ENCODE peak calls at places on chromosomes 7 and 10, in eight cellular contexts. One of them, this sample, is unnamed.
A peak's percentile ranks its signal among the peaks of the same experiment; 100 is the strongest.

GRCh38 chr7:136998495-136998894 is 130.0 kb downstream of the CHRM2 start:
- DNase-seq in H7: no peak
- DNase-seq in stimulated activated CD4-positive, alpha-beta T cell treated with anti-CD3 and anti-CD28 coated beads, Interleukin-15, amount 100 ng/mL, for 24 hours: no peak
- DNase-seq in fibroblast of mammary gland: no peak
- DNase-seq in AG10803: peak; percentile 35
- DNase-seq in fibroblast of the aortic adventitia: no peak
- DNase-seq in posterior cingulate gyrus: no peak
- DNase-seq in nephron progenitor cell: no peak
- DNase-seq in this sample: peak; percentile 48

GRCh38 chr7:81845628-81846259 is 75.9 kb upstream of the HGF start:
- DNase-seq in nephron progenitor cell: peak; percentile 7
- DNase-seq in H7: no peak
- DNase-seq in fibroblast of the aortic adventitia: peak; percentile 11
- DNase-seq in fibroblast of mammary gland: peak; percentile 37
- DNase-seq in AG10803: peak; percentile 36
- DNase-seq in posterior cingulate gyrus: no peak
- DNase-seq in stimulated activated CD4-positive, alpha-beta T cell treated with anti-CD3 and anti-CD28 coated beads, Interleukin-15, amount 100 ng/mL, for 24 hours: no peak
- DNase-seq in this sample: peak; percentile 64

GRCh38 chr10:531541-531940 is 157.9 kb downstream of the DIP2C start:
- DNase-seq in nephron progenitor cell: no peak
- DNase-seq in AG10803: no peak
- DNase-seq in fibroblast of the aortic adventitia: no peak
- DNase-seq in posterior cingulate gyrus: no peak
- DNase-seq in stimulated activated CD4-positive, alpha-beta T cell treated with anti-CD3 and anti-CD28 coated beads, Interleukin-15, amount 100 ng/mL, for 24 hours: no peak
- DNase-seq in H7: no peak
- DNase-seq in fibroblast of mammary gland: no peak
- DNase-seq in this sample: no peak

GRCh38 chr10:72511414-72511813 is 114.5 kb downstream of the MICU1 start:
- DNase-seq in nephron progenitor cell: no peak
- DNase-seq in stimulated activated CD4-positive, alpha-beta T cell treated with anti-CD3 and anti-CD28 coated beads, Interleukin-15, amount 100 ng/mL, for 24 hours: no peak
- DNase-seq in fibroblast of mammary gland: no peak
- DNase-seq in fibroblast of the aortic adventitia: no peak
- DNase-seq in AG10803: no peak
- DNase-seq in posterior cingulate gyrus: no peak
- DNase-seq in H7: no peak
- DNase-seq in this sample: no peak

GRCh38 chr10:31999836-32000235 is 56.4 kb downstream of the KIF5B start:
- DNase-seq in fibroblast of mammary gland: no peak
- DNase-seq in stimulated activated CD4-positive, alpha-beta T cell treated with anti-CD3 and anti-CD28 coated beads, Interleukin-15, amount 100 ng/mL, for 24 hours: no peak
- DNase-seq in posterior cingulate gyrus: no peak
- DNase-seq in AG10803: no peak
- DNase-seq in fibroblast of the aortic adventitia: no peak
- DNase-seq in nephron progenitor cell: no peak
- DNase-seq in H7: no peak
- DNase-seq in this sample: no peak

GRCh38 chr7:155368894-155369600 is 71.4 kb downstream of the INSIG1 start:
- DNase-seq in AG10803: no peak
- DNase-seq in fibroblast of the aortic adventitia: no peak
- DNase-seq in posterior cingulate gyrus: no peak
- DNase-seq in stimulated activated CD4-positive, alpha-beta T cell treated with anti-CD3 and anti-CD28 coated beads, Interleukin-15, amount 100 ng/mL, for 24 hours: no peak
- DNase-seq in nephron progenitor cell: no peak
- DNase-seq in fibroblast of mammary gland: no peak
- DNase-seq in H7: no peak
- DNase-seq in this sample: no peak

GRCh38 chr7:130453051-130453450 is 12.2 kb upstream of the CEP41 start:
- DNase-seq in posterior cingulate gyrus: no peak
- DNase-seq in fibroblast of the aortic adventitia: peak; percentile 53
- DNase-seq in H7: no peak
- DNase-seq in nephron progenitor cell: no peak
- DNase-seq in fibroblast of mammary gland: no peak
- DNase-seq in stimulated activated CD4-positive, alpha-beta T cell treated with anti-CD3 and anti-CD28 coated beads, Interleukin-15, amount 100 ng/mL, for 24 hours: no peak
- DNase-seq in AG10803: no peak
- DNase-seq in this sample: peak; percentile 44

GRCh38 chr10:31426425-31426824 is 107.4 kb downstream of the ZEB1 start:
- DNase-seq in AG10803: peak; percentile 64
- DNase-seq in fibroblast of mammary gland: peak; percentile 94
- DNase-seq in posterior cingulate gyrus: no peak
- DNase-seq in nephron progenitor cell: no peak
- DNase-seq in H7: no peak
- DNase-seq in fibroblast of the aortic adventitia: peak; percentile 83
- DNase-seq in stimulated activated CD4-positive, alpha-beta T cell treated with anti-CD3 and anti-CD28 coated beads, Interleukin-15, amount 100 ng/mL, for 24 hours: no peak
- DNase-seq in this sample: peak; percentile 90

GRCh38 chr7:92404170-92404614 is 43.1 kb upstream of the GATAD1 start:
- DNase-seq in posterior cingulate gyrus: no peak
- DNase-seq in fibroblast of mammary gland: no peak
- DNase-seq in stimulated activated CD4-positive, alpha-beta T cell treated with anti-CD3 and anti-CD28 coated beads, Interleukin-15, amount 100 ng/mL, for 24 hours: peak; percentile 52
- DNase-seq in H7: peak; percentile 13
- DNase-seq in AG10803: no peak
- DNase-seq in fibroblast of the aortic adventitia: no peak
- DNase-seq in nephron progenitor cell: no peak
- DNase-seq in this sample: peak; percentile 7

GRCh38 chr7:131957338-131958025 is 401.1 kb upstream of the PODXL start:
- DNase-seq in stimulated activated CD4-positive, alpha-beta T cell treated with anti-CD3 and anti-CD28 coated beads, Interleukin-15, amount 100 ng/mL, for 24 hours: no peak
- DNase-seq in AG10803: no peak
- DNase-seq in H7: no peak
- DNase-seq in posterior cingulate gyrus: no peak
- DNase-seq in fibroblast of mammary gland: no peak
- DNase-seq in nephron progenitor cell: no peak
- DNase-seq in fibroblast of the aortic adventitia: no peak
- DNase-seq in this sample: no peak

GRCh38 chr7:13903997-13904396 is 85.5 kb downstream of the ETV1 start:
- DNase-seq in AG10803: peak; percentile 84
- DNase-seq in posterior cingulate gyrus: no peak
- DNase-seq in H7: no peak
- DNase-seq in fibroblast of the aortic adventitia: peak; percentile 73
- DNase-seq in fibroblast of mammary gland: peak; percentile 76
- DNase-seq in nephron progenitor cell: no peak
- DNase-seq in stimulated activated CD4-positive, alpha-beta T cell treated with anti-CD3 and anti-CD28 coated beads, Interleukin-15, amount 100 ng/mL, for 24 hours: no peak
- DNase-seq in this sample: peak; percentile 77

GRCh38 chr10:92760609-92761008 is 70.9 kb downstream of the HHEX start:
- DNase-seq in nephron progenitor cell: no peak
- DNase-seq in AG10803: peak; percentile 20
- DNase-seq in fibroblast of mammary gland: peak; percentile 22
- DNase-seq in stimulated activated CD4-positive, alpha-beta T cell treated with anti-CD3 and anti-CD28 coated beads, Interleukin-15, amount 100 ng/mL, for 24 hours: no peak
- DNase-seq in posterior cingulate gyrus: no peak
- DNase-seq in fibroblast of the aortic adventitia: peak; percentile 67
- DNase-seq in H7: no peak
- DNase-seq in this sample: peak; percentile 59

GRCh38 chr10:118045842-118046490 is 775 bp downstream of the RAB11FIP2 start:
- DNase-seq in stimulated activated CD4-positive, alpha-beta T cell treated with anti-CD3 and anti-CD28 coated beads, Interleukin-15, amount 100 ng/mL, for 24 hours: peak; percentile 33
- DNase-seq in fibroblast of the aortic adventitia: peak; percentile 45
- DNase-seq in H7: no peak
- DNase-seq in posterior cingulate gyrus: peak; percentile 18
- DNase-seq in AG10803: peak; percentile 66
- DNase-seq in fibroblast of mammary gland: peak; percentile 68
- DNase-seq in nephron progenitor cell: no peak
- DNase-seq in this sample: peak; percentile 45

GRCh38 chr7:112484671-112485097 is 3.9 kb downstream of the LSMEM1 start:
- DNase-seq in H7: no peak
- DNase-seq in fibroblast of the aortic adventitia: peak; percentile 84
- DNase-seq in AG10803: peak; percentile 97
- DNase-seq in stimulated activated CD4-positive, alpha-beta T cell treated with anti-CD3 and anti-CD28 coated beads, Interleukin-15, amount 100 ng/mL, for 24 hours: no peak
- DNase-seq in fibroblast of mammary gland: peak; percentile 94
- DNase-seq in nephron progenitor cell: no peak
- DNase-seq in posterior cingulate gyrus: no peak
- DNase-seq in this sample: peak; percentile 91

GRCh38 chr7:157622000-157622399 is 285.2 kb downstream of the DNAJB6 start:
- DNase-seq in posterior cingulate gyrus: no peak
- DNase-seq in H7: no peak
- DNase-seq in fibroblast of mammary gland: no peak
- DNase-seq in AG10803: no peak
- DNase-seq in stimulated activated CD4-positive, alpha-beta T cell treated with anti-CD3 and anti-CD28 coated beads, Interleukin-15, amount 100 ng/mL, for 24 hours: no peak
- DNase-seq in nephron progenitor cell: no peak
- DNase-seq in fibroblast of the aortic adventitia: no peak
- DNase-seq in this sample: no peak

GRCh38 chr7:133401225-133401624 is 148.3 kb downstream of the EXOC4 start:
- DNase-seq in nephron progenitor cell: no peak
- DNase-seq in fibroblast of the aortic adventitia: peak; percentile 25
- DNase-seq in AG10803: peak; percentile 39
- DNase-seq in posterior cingulate gyrus: no peak
- DNase-seq in stimulated activated CD4-positive, alpha-beta T cell treated with anti-CD3 and anti-CD28 coated beads, Interleukin-15, amount 100 ng/mL, for 24 hours: no peak
- DNase-seq in fibroblast of mammary gland: no peak
- DNase-seq in H7: no peak
- DNase-seq in this sample: no peak

GRCh38 chr10:43055991-43056567 is 20.8 kb upstream of the RET start:
- DNase-seq in posterior cingulate gyrus: no peak
- DNase-seq in fibroblast of the aortic adventitia: no peak
- DNase-seq in H7: no peak
- DNase-seq in nephron progenitor cell: no peak
- DNase-seq in stimulated activated CD4-positive, alpha-beta T cell treated with anti-CD3 and anti-CD28 coated beads, Interleukin-15, amount 100 ng/mL, for 24 hours: no peak
- DNase-seq in AG10803: no peak
- DNase-seq in fibroblast of mammary gland: no peak
- DNase-seq in this sample: no peak

GRCh38 chr7:128937647-128938523 is at the start of gene IRF5:
- DNase-seq in nephron progenitor cell: peak; percentile 59
- DNase-seq in H7: peak; percentile 87
- DNase-seq in fibroblast of mammary gland: no peak
- DNase-seq in fibroblast of the aortic adventitia: no peak
- DNase-seq in AG10803: no peak
- DNase-seq in stimulated activated CD4-positive, alpha-beta T cell treated with anti-CD3 and anti-CD28 coated beads, Interleukin-15, amount 100 ng/mL, for 24 hours: peak; percentile 54
- DNase-seq in posterior cingulate gyrus: no peak
- DNase-seq in this sample: no peak

GRCh38 chr7:11655163-11655562 is 176.8 kb downstream of the THSD7A start:
- DNase-seq in H7: no peak
- DNase-seq in fibroblast of the aortic adventitia: no peak
- DNase-seq in AG10803: no peak
- DNase-seq in fibroblast of mammary gland: no peak
- DNase-seq in stimulated activated CD4-positive, alpha-beta T cell treated with anti-CD3 and anti-CD28 coated beads, Interleukin-15, amount 100 ng/mL, for 24 hours: no peak
- DNase-seq in nephron progenitor cell: no peak
- DNase-seq in posterior cingulate gyrus: no peak
- DNase-seq in this sample: no peak

GRCh38 chr10:6563075-6563474 is 17.0 kb downstream of the PRKCQ start:
- DNase-seq in H7: no peak
- DNase-seq in posterior cingulate gyrus: no peak
- DNase-seq in nephron progenitor cell: no peak
- DNase-seq in fibroblast of the aortic adventitia: no peak
- DNase-seq in fibroblast of mammary gland: no peak
- DNase-seq in stimulated activated CD4-positive, alpha-beta T cell treated with anti-CD3 and anti-CD28 coated beads, Interleukin-15, amount 100 ng/mL, for 24 hours: peak; percentile 73
- DNase-seq in AG10803: no peak
- DNase-seq in this sample: no peak

GRCh38 chr10:45495438-45496152 is 121.6 kb downstream of the ALOX5 start:
- DNase-seq in nephron progenitor cell: no peak
- DNase-seq in H7: no peak
- DNase-seq in fibroblast of mammary gland: peak; percentile 41
- DNase-seq in posterior cingulate gyrus: no peak
- DNase-seq in stimulated activated CD4-positive, alpha-beta T cell treated with anti-CD3 and anti-CD28 coated beads, Interleukin-15, amount 100 ng/mL, for 24 hours: no peak
- DNase-seq in AG10803: no peak
- DNase-seq in fibroblast of the aortic adventitia: peak; percentile 3
- DNase-seq in this sample: peak; percentile 37

GRCh38 chr10:132788180-132788830 is 2.4 kb upstream of the NKX6-2 start:
- DNase-seq in AG10803: peak; percentile 8
- DNase-seq in H7: peak; percentile 90
- DNase-seq in fibroblast of mammary gland: peak; percentile 21
- DNase-seq in fibroblast of the aortic adventitia: no peak
- DNase-seq in nephron progenitor cell: peak; percentile 55
- DNase-seq in posterior cingulate gyrus: peak; percentile 51
- DNase-seq in stimulated activated CD4-positive, alpha-beta T cell treated with anti-CD3 and anti-CD28 coated beads, Interleukin-15, amount 100 ng/mL, for 24 hours: peak; percentile 26
- DNase-seq in this sample: peak; percentile 30

GRCh38 chr10:61302124-61302523 is 151.1 kb downstream of the TMEM26 start:
- DNase-seq in stimulated activated CD4-positive, alpha-beta T cell treated with anti-CD3 and anti-CD28 coated beads, Interleukin-15, amount 100 ng/mL, for 24 hours: no peak
- DNase-seq in fibroblast of the aortic adventitia: no peak
- DNase-seq in H7: no peak
- DNase-seq in fibroblast of mammary gland: peak; percentile 8
- DNase-seq in AG10803: no peak
- DNase-seq in posterior cingulate gyrus: no peak
- DNase-seq in nephron progenitor cell: no peak
- DNase-seq in this sample: no peak

GRCh38 chr7:17552952-17553351 is 254.5 kb downstream of the AHR start:
- DNase-seq in H7: no peak
- DNase-seq in fibroblast of the aortic adventitia: no peak
- DNase-seq in AG10803: peak; percentile 70
- DNase-seq in posterior cingulate gyrus: no peak
- DNase-seq in nephron progenitor cell: no peak
- DNase-seq in fibroblast of mammary gland: peak; percentile 38
- DNase-seq in stimulated activated CD4-positive, alpha-beta T cell treated with anti-CD3 and anti-CD28 coated beads, Interleukin-15, amount 100 ng/mL, for 24 hours: no peak
- DNase-seq in this sample: no peak

GRCh38 chr10:36677170-36677768 is 448.1 kb upstream of the ANKRD30A start:
- DNase-seq in AG10803: no peak
- DNase-seq in fibroblast of mammary gland: peak; percentile 66
- DNase-seq in posterior cingulate gyrus: no peak
- DNase-seq in H7: no peak
- DNase-seq in fibroblast of the aortic adventitia: peak; percentile 73
- DNase-seq in nephron progenitor cell: no peak
- DNase-seq in stimulated activated CD4-positive, alpha-beta T cell treated with anti-CD3 and anti-CD28 coated beads, Interleukin-15, amount 100 ng/mL, for 24 hours: no peak
- DNase-seq in this sample: peak; percentile 26

GRCh38 chr10:44934416-44935200 is 23.5 kb downstream of the TMEM72 start:
- DNase-seq in AG10803: no peak
- DNase-seq in fibroblast of mammary gland: peak; percentile 42
- DNase-seq in nephron progenitor cell: no peak
- DNase-seq in H7: no peak
- DNase-seq in fibroblast of the aortic adventitia: no peak
- DNase-seq in posterior cingulate gyrus: no peak
- DNase-seq in stimulated activated CD4-positive, alpha-beta T cell treated with anti-CD3 and anti-CD28 coated beads, Interleukin-15, amount 100 ng/mL, for 24 hours: no peak
- DNase-seq in this sample: no peak

GRCh38 chr10:1240341-1240775 is 184.2 kb downstream of the WDR37 start:
- DNase-seq in stimulated activated CD4-positive, alpha-beta T cell treated with anti-CD3 and anti-CD28 coated beads, Interleukin-15, amount 100 ng/mL, for 24 hours: no peak
- DNase-seq in fibroblast of the aortic adventitia: no peak
- DNase-seq in nephron progenitor cell: peak; percentile 19
- DNase-seq in fibroblast of mammary gland: no peak
- DNase-seq in H7: peak; percentile 85
- DNase-seq in posterior cingulate gyrus: peak; percentile 46
- DNase-seq in AG10803: no peak
- DNase-seq in this sample: no peak

GRCh38 chr7:7207876-7208275 is 25.5 kb downstream of the C1GALT1 start:
- DNase-seq in fibroblast of the aortic adventitia: no peak
- DNase-seq in posterior cingulate gyrus: no peak
- DNase-seq in AG10803: no peak
- DNase-seq in nephron progenitor cell: no peak
- DNase-seq in fibroblast of mammary gland: peak; percentile 23
- DNase-seq in H7: no peak
- DNase-seq in stimulated activated CD4-positive, alpha-beta T cell treated with anti-CD3 and anti-CD28 coated beads, Interleukin-15, amount 100 ng/mL, for 24 hours: no peak
- DNase-seq in this sample: no peak

This sample was measured in cardiac fibroblast.